ENCODE peak calls at places on chromosomes 13 and 19, in six cellular contexts. One of them, this sample, is unnamed.

GRCh38 chr19:55678121-55678671 is 3.2 kb downstream of the EPN1 start:
- DNase-seq in breast epithelium: no peak
- DNase-seq in endothelial cell: no peak
- DNase-seq in right lobe of liver: no peak
- DNase-seq in PC-9: no peak
- DNase-seq in PC-3: no peak
- DNase-seq in this sample: peak; percentile 59

GRCh38 chr13:65631078-65631477 is 1599.1 kb downstream of the PCDH9 start:
- DNase-seq in PC-3: no peak
- DNase-seq in breast epithelium: no peak
- DNase-seq in PC-9: no peak
- DNase-seq in right lobe of liver: no peak
- DNase-seq in endothelial cell: no peak
- DNase-seq in this sample: no peak

GRCh38 chr19:46972301-46972700 is 47.3 kb upstream of the NPAS1 start:
- DNase-seq in PC-9: no peak
- DNase-seq in breast epithelium: no peak
- DNase-seq in endothelial cell: no peak
- DNase-seq in PC-3: no peak
- DNase-seq in right lobe of liver: no peak
- DNase-seq in this sample: peak; percentile 32

GRCh38 chr13:106087201-106087600 is 448.3 kb downstream of the EFNB2 start:
- DNase-seq in right lobe of liver: no peak
- DNase-seq in PC-9: no peak
- DNase-seq in endothelial cell: no peak
- DNase-seq in PC-3: no peak
- DNase-seq in breast epithelium: no peak
- DNase-seq in this sample: peak; percentile 62

GRCh38 chr13:70623260-70623659 is 515.0 kb upstream of the KLHL1 start:
- DNase-seq in breast epithelium: no peak
- DNase-seq in PC-9: no peak
- DNase-seq in right lobe of liver: no peak
- DNase-seq in PC-3: peak; percentile 56
- DNase-seq in endothelial cell: no peak
- DNase-seq in this sample: no peak

GRCh38 chr13:112904436-112904960 is 64.5 kb upstream of the MCF2L start:
- DNase-seq in breast epithelium: peak; percentile 34
- DNase-seq in PC-3: no peak
- DNase-seq in right lobe of liver: peak; percentile 22
- DNase-seq in endothelial cell: no peak
- DNase-seq in PC-9: no peak
- DNase-seq in this sample: no peak

GRCh38 chr13:66899955-66900354 is 330.2 kb downstream of the PCDH9 start:
- DNase-seq in right lobe of liver: no peak
- DNase-seq in PC-9: no peak
- DNase-seq in PC-3: no peak
- DNase-seq in endothelial cell: no peak
- DNase-seq in breast epithelium: no peak
- DNase-seq in this sample: no peak

GRCh38 chr13:66237411-66238062 is 992.6 kb downstream of the PCDH9 start:
- DNase-seq in breast epithelium: no peak
- DNase-seq in PC-9: no peak
- DNase-seq in right lobe of liver: no peak
- DNase-seq in endothelial cell: no peak
- DNase-seq in PC-3: no peak
- DNase-seq in this sample: no peak

GRCh38 chr19:40609561-40610395 is 8.6 kb downstream of the LTBP4 start:
- DNase-seq in breast epithelium: peak; percentile 94
- DNase-seq in PC-9: peak; percentile 95
- DNase-seq in right lobe of liver: peak; percentile 91
- DNase-seq in PC-3: no peak
- DNase-seq in endothelial cell: peak; percentile 73
- DNase-seq in this sample: peak; percentile 97

GRCh38 chr19:54439174-54439851 is 9.7 kb upstream of the LENG8 start:
- DNase-seq in PC-9: no peak
- DNase-seq in PC-3: peak; percentile 68
- DNase-seq in breast epithelium: peak; percentile 84
- DNase-seq in endothelial cell: peak; percentile 66
- DNase-seq in right lobe of liver: no peak
- DNase-seq in this sample: peak; percentile 59
- TF ChIP-seq CTCF in PC-9: peak; percentile 67
- TF ChIP-seq CTCF in PC-3: peak; percentile 76
- TF ChIP-seq CTCF in breast epithelium: peak; percentile 52
- TF ChIP-seq CTCF in endothelial cell: no peak
- TF ChIP-seq CTCF in right lobe of liver: no peak
- TF ChIP-seq CTCF in this sample: no peak

GRCh38 chr19:38684078-38684861 is 36.8 kb downstream of the ACTN4 start:
- DNase-seq in endothelial cell: no peak
- DNase-seq in PC-9: peak; percentile 93
- DNase-seq in PC-3: peak; percentile 88
- DNase-seq in breast epithelium: no peak
- DNase-seq in right lobe of liver: no peak
- DNase-seq in this sample: peak; percentile 75
- TF ChIP-seq CTCF in endothelial cell: no peak
- TF ChIP-seq CTCF in PC-9: no peak
- TF ChIP-seq CTCF in PC-3: no peak
- TF ChIP-seq CTCF in breast epithelium: no peak
- TF ChIP-seq CTCF in right lobe of liver: no peak
- TF ChIP-seq CTCF in this sample: no peak

DNA sequence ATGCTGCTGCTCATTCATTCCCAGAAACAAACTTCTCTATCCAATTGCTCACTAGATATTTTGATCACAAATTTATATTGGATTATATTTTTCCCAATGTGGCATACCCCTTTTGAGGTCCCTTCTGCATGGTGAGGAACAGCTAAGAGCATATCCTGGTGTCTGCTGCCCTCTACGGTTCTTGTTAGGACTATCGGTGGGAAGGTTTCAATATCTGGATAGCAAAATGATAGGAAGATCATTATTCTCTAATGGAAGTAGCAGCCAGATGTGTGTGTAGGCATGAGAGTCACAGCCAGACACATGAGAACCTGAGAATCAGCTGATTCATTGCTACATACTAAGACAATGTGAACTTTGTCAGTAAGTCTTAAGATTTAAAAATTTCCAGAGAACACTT is 1422.4 kb upstream of the MIR17HG start:
- DNase-seq in breast epithelium: no peak
- DNase-seq in PC-3: peak; percentile 53
- DNase-seq in endothelial cell: peak; percentile 37
- DNase-seq in right lobe of liver: no peak
- DNase-seq in PC-9: no peak
- DNase-seq in this sample: no peak
- TF ChIP-seq CTCF in breast epithelium: no peak
- TF ChIP-seq CTCF in PC-3: peak; percentile 79
- TF ChIP-seq CTCF in endothelial cell: peak; percentile 36
- TF ChIP-seq CTCF in right lobe of liver: peak; percentile 12
- TF ChIP-seq CTCF in PC-9: peak; percentile 59
- TF ChIP-seq CTCF in this sample: no peak

GRCh38 chr19:39307822-39308530 is 11.8 kb downstream of the IFNL1 start:
- DNase-seq in PC-3: no peak
- DNase-seq in endothelial cell: peak; percentile 33
- DNase-seq in PC-9: no peak
- DNase-seq in breast epithelium: no peak
- DNase-seq in right lobe of liver: no peak
- DNase-seq in this sample: no peak
- TF ChIP-seq CTCF in PC-3: no peak
- TF ChIP-seq CTCF in endothelial cell: no peak
- TF ChIP-seq CTCF in PC-9: no peak
- TF ChIP-seq CTCF in breast epithelium: no peak
- TF ChIP-seq CTCF in right lobe of liver: no peak
- TF ChIP-seq CTCF in this sample: no peak

GRCh38 chr19:56748443-56748842 is 76.9 kb upstream of the ZNF835 start:
- DNase-seq in PC-3: peak; percentile 50
- DNase-seq in right lobe of liver: no peak
- DNase-seq in endothelial cell: no peak
- DNase-seq in breast epithelium: no peak
- DNase-seq in PC-9: no peak
- DNase-seq in this sample: no peak
- TF ChIP-seq CTCF in PC-3: peak; percentile 63
- TF ChIP-seq CTCF in right lobe of liver: peak; percentile 54
- TF ChIP-seq CTCF in endothelial cell: no peak
- TF ChIP-seq CTCF in breast epithelium: peak; percentile 54
- TF ChIP-seq CTCF in PC-9: peak; percentile 67
- TF ChIP-seq CTCF in this sample: no peak

GRCh38 chr13:78241278-78241919 is 322.8 kb upstream of the EDNRB start:
- DNase-seq in PC-3: peak; percentile 51
- DNase-seq in breast epithelium: no peak
- DNase-seq in PC-9: peak; percentile 13
- DNase-seq in endothelial cell: peak; percentile 66
- DNase-seq in right lobe of liver: peak; percentile 28
- DNase-seq in this sample: peak; percentile 53

GRCh38 chr13:78247362-78247761 is 328.7 kb upstream of the EDNRB start:
- DNase-seq in PC-9: no peak
- DNase-seq in right lobe of liver: no peak
- DNase-seq in PC-3: no peak
- DNase-seq in breast epithelium: no peak
- DNase-seq in endothelial cell: no peak
- DNase-seq in this sample: no peak
- TF ChIP-seq CTCF in PC-9: no peak
- TF ChIP-seq CTCF in right lobe of liver: no peak
- TF ChIP-seq CTCF in PC-3: no peak
- TF ChIP-seq CTCF in breast epithelium: no peak
- TF ChIP-seq CTCF in endothelial cell: no peak
- TF ChIP-seq CTCF in this sample: no peak

This sample was measured in mucosa of descending colon.